ENCODE peak calls at places on chromosomes 7 and 10, in ten cellular contexts. X, C, Z, K, J, Q, U, L, T and S are unnamed samples.
A peak's percentile ranks its signal among the peaks of the same experiment; 100 is the strongest.

GRCh38 chr10:930415-931325 is 835 bp downstream of the LARP4B start:
- DNase-seq in L (no peak), T (peak; percentile 83), Z (peak; percentile 74), U (peak; percentile 74), X (no peak), C (peak; percentile 71), J (no peak), Q (peak; percentile 76), K (peak; percentile 56), S (peak; percentile 50)

GRCh38 chr7:39952378-39952777 is 2.3 kb downstream of the CDK13 start:
- DNase-seq in Z (no peak), C (no peak), K (no peak), J (no peak), Q (no peak), X (no peak), T (no peak), U (no peak), L (no peak), S (no peak)

GRCh38 chr10:17981201-17981600 is 29.5 kb downstream of the SLC39A12 start:
- DNase-seq in J (no peak), T (no peak), U (no peak), L (no peak), X (no peak), C (no peak), Z (no peak), K (no peak), Q (no peak), S (no peak)

GRCh38 chr10:49218480-49218879 is 30.3 kb upstream of the TMEM273 start:
- DNase-seq in U (no peak), Z (no peak), X (no peak), L (no peak), K (no peak), J (no peak), C (no peak), T (no peak), Q (no peak), S (no peak)

GRCh38 chr7:121490309-121490708 is 94.2 kb upstream of the FAM3C start:
- DNase-seq in Q (no peak), L (no peak), C (no peak), K (no peak), Z (no peak), T (no peak), X (no peak), U (no peak), J (no peak), S (no peak)

GRCh38 chr7:13035233-13035632 is 347.8 kb downstream of the ARL4A start:
- DNase-seq in C (no peak), Z (no peak), K (no peak), U (no peak), L (no peak), J (no peak), T (no peak), X (no peak), Q (no peak), S (no peak)

GRCh38 chr10:30702860-30703259 is 73.3 kb upstream of the LYZL2 start:
- DNase-seq in C (no peak), X (no peak), L (no peak), T (no peak), K (no peak), Q (no peak), J (no peak), Z (no peak), U (no peak), S (no peak)

GRCh38 chr7:4957847-4958476 is 1.0 kb downstream of the MMD2 start:
- DNase-seq in K (no peak), Z (no peak), C (no peak), J (no peak), Q (no peak), L (no peak), X (no peak), U (no peak), T (no peak), S (no peak)

GRCh38 chr10:68327889-68328786 is 3.7 kb upstream of the HNRNPH3 start:
- DNase-seq in C (no peak), Z (no peak), U (peak; percentile 61), Q (no peak), X (no peak), J (no peak), L (peak; percentile 35), T (no peak), K (no peak), S (no peak)

GRCh38 chr10:103568505-103568904 is 75.0 kb downstream of the NEURL1 start:
- DNase-seq in J (no peak), Z (no peak), T (no peak), K (no peak), X (no peak), Q (no peak), U (no peak), L (no peak), C (no peak), S (no peak)

GRCh38 chr7:139918488-139918887 is 89.4 kb downstream of the TBXAS1 start:
- DNase-seq in Z (no peak), U (peak; percentile 57), Q (no peak), T (no peak), X (no peak), L (no peak), K (no peak), J (no peak), C (no peak), S (no peak)

GRCh38 chr10:124152139-124152780 is 58.9 kb upstream of the CHST15 start:
- DNase-seq in L (no peak), K (no peak), U (peak; percentile 71), T (no peak), J (no peak), Z (peak; percentile 55), X (no peak), Q (peak; percentile 49), C (peak; percentile 90), S (peak; percentile 26)

GRCh38 chr7:134031835-134032617 is 95.1 kb upstream of the LRGUK start:
- DNase-seq in T (no peak), Q (no peak), U (no peak), X (no peak), Z (no peak), K (no peak), J (no peak), C (no peak), L (no peak), S (no peak)

GRCh38 chr10:113560071-113560470 is 7.2 kb downstream of the HABP2 start:
- DNase-seq in L (no peak), Q (no peak), K (no peak), J (no peak), T (no peak), C (no peak), Z (no peak), U (no peak), X (no peak), S (no peak)

GRCh38 chr10:90462761-90463160 is 395.1 kb downstream of the HTR7 start:
- DNase-seq in T (no peak), Z (no peak), X (no peak), C (no peak), K (no peak), Q (no peak), J (no peak), U (no peak), L (no peak), S (no peak)

GRCh38 chr7:146557971-146558469 is 441.4 kb downstream of the CNTNAP2 start:
- DNase-seq in K (no peak), C (no peak), Q (no peak), L (no peak), T (no peak), Z (no peak), U (peak; percentile 91), J (no peak), X (no peak), S (no peak)

GRCh38 chr7:6705959-6706665 is 635 bp downstream of the ZNF12 start:
- DNase-seq in X (no peak), C (no peak), T (no peak), K (peak; percentile 41), U (peak; percentile 62), Q (peak; percentile 16), L (peak; percentile 22), J (no peak), Z (peak; percentile 28), S (no peak)

GRCh38 chr7:132113536-132114409 is 462.5 kb downstream of the PLXNA4 start:
- DNase-seq in K (no peak), Z (no peak), T (no peak), L (peak; percentile 9), X (no peak), C (no peak), U (no peak), J (no peak), Q (no peak), S (no peak)

GRCh38 chr7:50687575-50688261 is 95.0 kb downstream of the GRB10 start:
- DNase-seq in Z (no peak), K (no peak), C (no peak), J (no peak), Q (no peak), U (peak; percentile 31), T (no peak), L (no peak), X (no peak), S (no peak)

GRCh38 chr7:132557489-132558044 is 18.7 kb downstream of the PLXNA4 start:
- DNase-seq in C (no peak), L (no peak), K (no peak), Q (no peak), T (no peak), U (no peak), X (no peak), Z (no peak), J (no peak), S (no peak)

GRCh38 chr7:128214463-128214862 is 26.6 kb upstream of the LEP start:
- DNase-seq in L (no peak), U (no peak), J (no peak), T (no peak), X (no peak), Z (no peak), K (no peak), Q (no peak), C (no peak), S (no peak)

GRCh38 chr7:2863461-2864066 is 19.5 kb upstream of the GNA12 start:
- DNase-seq in K (peak; percentile 91), U (peak; percentile 95), Q (peak; percentile 72), C (peak; percentile 94), L (peak; percentile 85), X (peak; percentile 54), Z (peak; percentile 83), T (no peak), J (peak; percentile 84), S (no peak)
- TF ChIP-seq POLR2A in K (peak; percentile 68), U (peak; percentile 81), Q (peak; percentile 31), C (no peak), L (peak; percentile 48), X (peak; percentile 34), Z (no peak), T (no peak), J (peak; percentile 91), S (peak; percentile 15)

GRCh38 chr10:5618042-5618441 is 48.4 kb downstream of the ASB13 start:
- DNase-seq in Q (no peak), X (no peak), U (no peak), K (no peak), C (no peak), T (no peak), L (no peak), Z (no peak), J (no peak), S (no peak)
- H3K4me1 ChIP-seq in Q (peaks cover 26% of the 10 kb centered on the region), X (no peaks in the 10 kb centered on the region), U (peaks cover 9% of the 10 kb centered on the region), K (peaks cover 38% of the 10 kb centered on the region), C (no peaks in the 10 kb centered on the region), T (peaks cover 64% of the 10 kb centered on the region), L (peaks cover 9% of the 10 kb centered on the region), Z (peaks cover 30% of the 10 kb centered on the region), J (no peaks in the 10 kb centered on the region), S (peaks cover 10% of the 10 kb centered on the region)

GRCh38 chr10:51244739-51245138 is 170.5 kb downstream of the PRKG1 start:
- DNase-seq in Z (no peak), T (no peak), L (no peak), Q (no peak), C (no peak), K (no peak), X (no peak), J (no peak), U (no peak), S (no peak)
- H3K4me3 ChIP-seq in Z (no peak overlapping the region), T (no peak overlapping the region), L (no peak overlapping the region), Q (no peak overlapping the region), C (no peak overlapping the region), K (no peak overlapping the region), X (no peak overlapping the region), J (no peak overlapping the region), U (no peak overlapping the region), S (no peak overlapping the region)

GRCh38 chr7:42931834-42932651 is at the start of the genes MRPL32 and PSMA2:
- DNase-seq in Z (peak; percentile 95), J (peak; percentile 95), K (peak; percentile 92), X (peak; percentile 90), T (peak; percentile 97), L (peak; percentile 95), C (peak; percentile 98), Q (peak; percentile 95), U (peak; percentile 99), S (peak; percentile 96)
- TF ChIP-seq POLR2A in Z (no peak), J (peak; percentile 96), K (no peak), X (peak; percentile 72), T (no peak), L (peak; percentile 50), C (peak; percentile 20), Q (peak; percentile 66), U (peak; percentile 21), S (peak; percentile 44)